ENCODE peak calls at places on chromosomes 6 and 20, in four cellular contexts. K is stimulated activated CD4-positive, alpha-beta T cell treated with anti-CD3 and anti-CD28 coated beads, TNF-alpha, amount 100 ng/mL, for 4 hours; Y is hepatic stellate cell; X is amygdala. V is an unnamed sample.

GRCh38 chr6:42038811-42039408 is 11.4 kb upstream of the TAF8 start:
- DNase-seq in K (no peak), Y (no peak), X (no peak), V (no peak)

GRCh38 chr6:36544228-36544627 is 3.1 kb downstream of the STK38 start:
- DNase-seq in K (peak), Y (no peak), X (no peak), V (no peak)

GRCh38 chr6:33806795-33807194 is 3.0 kb upstream of the MLN start:
- DNase-seq in K (no peak), Y (no peak), X (no peak), V (no peak)

GRCh38 chr6:292506-293184 is 358 bp downstream of the DUSP22 start:
- DNase-seq in K (peak), Y (no peak), X (no peak), V (peak)

GRCh38 chr6:147022041-147022440 is 182.2 kb upstream of the STXBP5 start:
- DNase-seq in K (no peak), Y (no peak), X (no peak), V (no peak)

GRCh38 chr6:168999392-168999791 is 254.3 kb downstream of the THBS2 start:
- DNase-seq in K (no peak), Y (no peak), X (no peak), V (no peak)

GRCh38 chr6:4280721-4281120 is 145.3 kb upstream of the ECI2 start:
- DNase-seq in K (no peak), Y (peak), X (no peak), V (no peak)

GRCh38 chr6:140319209-140319608 is 944.8 kb upstream of the CITED2 start:
- DNase-seq in K (no peak), Y (peak), X (no peak), V (no peak)

GRCh38 chr6:157670466-157671186 is 152.4 kb upstream of the SNX9 start:
- DNase-seq in K (no peak), Y (no peak), X (no peak), V (no peak)

GRCh38 chr20:37584238-37584807 is 56.6 kb upstream of the BLCAP start:
- DNase-seq in K (no peak), Y (no peak), X (no peak), V (no peak)

V was measured in activated CD4-positive, alpha-beta T cell treated with anti-CD3 and anti-CD28 coated beads for 24 hours.